ENCODE peak calls at places on chromosomes 7 and 10, in ten cellular contexts. G, Z, R, T, Y, M, H, J, U and D are unnamed samples.

GRCh38 chr10:51602326-51602725 is 97.1 kb downstream of the CSTF2T start:
- DNase-seq in U (no peak), H (no peak), Z (peak; percentile 12), Y (no peak), M (no peak), R (no peak), T (no peak), G (no peak), J (no peak), D (no peak)

GRCh38 chr7:157819517-157819807 is 482.7 kb downstream of the DNAJB6 start:
- DNase-seq in Z (no peak), J (no peak), M (no peak), H (no peak), R (no peak), U (no peak), Y (no peak), T (no peak), G (no peak), D (no peak)

GRCh38 chr10:98555011-98555619 is 108.4 kb upstream of the HPS1 start:
- DNase-seq in G (no peak), J (no peak), R (no peak), Z (no peak), U (no peak), M (no peak), Y (no peak), T (no peak), H (no peak), D (no peak)

GRCh38 chr10:57664815-57665214 is 602.9 kb downstream of the IPMK start:
- DNase-seq in J (no peak), U (no peak), Z (peak; percentile 4), T (no peak), M (no peak), R (no peak), G (no peak), H (no peak), Y (no peak), D (no peak)

GRCh38 chr7:32062150-32062549 is 8.1 kb downstream of the PDE1C start:
- DNase-seq in U (no peak), M (peak; percentile 62), G (peak; percentile 91), Z (peak; percentile 7), H (peak; percentile 78), T (peak; percentile 42), J (peak; percentile 33), R (no peak), Y (peak; percentile 27), D (no peak)

GRCh38 chr7:55074008-55074499 is 55.2 kb downstream of the EGFR start:
- DNase-seq in M (no peak), Z (peak; percentile 75), T (no peak), U (peak; percentile 78), G (peak; percentile 93), H (peak; percentile 98), J (no peak), Y (no peak), R (peak; percentile 32), D (peak; percentile 50)

GRCh38 chr10:4693967-4694366 is 132.0 kb upstream of the AKR1E2 start:
- DNase-seq in U (no peak), Z (peak; percentile 14), T (no peak), Y (no peak), J (no peak), R (no peak), G (no peak), M (no peak), H (no peak), D (no peak)

GRCh38 chr7:142583424-142583823 is 165.8 kb upstream of the PRSS1 start:
- DNase-seq in R (no peak), H (peak; percentile 77), G (peak; percentile 33), Z (peak; percentile 53), Y (no peak), M (no peak), J (no peak), T (no peak), U (peak; percentile 68), D (peak; percentile 23)

GRCh38 chr7:133353775-133354174 is 100.9 kb downstream of the EXOC4 start:
- DNase-seq in J (no peak), R (no peak), U (no peak), Z (no peak), T (no peak), H (no peak), M (no peak), Y (no peak), G (no peak), D (no peak)

GRCh38 chr7:133352430-133352829 is 99.6 kb downstream of the EXOC4 start:
- DNase-seq in T (no peak), Z (no peak), U (no peak), G (no peak), R (no peak), M (no peak), H (no peak), Y (no peak), J (no peak), D (no peak)

GRCh38 chr7:133354546-133355324 is 101.9 kb downstream of the EXOC4 start:
- DNase-seq in M (no peak), G (no peak), J (no peak), H (no peak), R (no peak), Y (no peak), U (no peak), T (no peak), Z (peak; percentile 50), D (no peak)

GRCh38 chr7:133355822-133356221 is 102.9 kb downstream of the EXOC4 start:
- DNase-seq in U (no peak), J (no peak), G (no peak), Y (no peak), M (no peak), R (no peak), Z (no peak), T (no peak), H (no peak), D (no peak)

DNA sequence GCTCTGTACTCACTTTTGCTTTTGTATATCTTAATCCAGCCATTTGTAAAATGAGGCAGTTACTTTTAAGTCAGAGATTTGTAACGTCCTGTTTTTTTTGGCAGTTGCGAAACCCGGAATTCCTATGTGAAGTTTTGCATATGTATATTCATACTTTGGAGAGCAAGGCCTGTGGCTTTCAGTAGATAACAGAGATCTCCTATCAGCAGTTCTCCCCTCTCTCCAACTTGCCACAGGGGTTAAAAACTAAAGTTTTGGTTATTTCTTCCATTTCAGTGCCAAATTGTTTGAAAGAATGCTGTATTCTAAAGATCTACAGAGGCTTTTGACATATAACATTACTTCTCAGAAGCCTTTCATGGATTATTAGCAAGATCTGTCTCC is 102.4 kb downstream of the EXOC4 start:
- DNase-seq in U (no peak), Y (no peak), Z (peak; percentile 77), J (no peak), T (no peak), M (no peak), G (no peak), H (no peak), R (no peak), D (no peak)
- TF ChIP-seq CTCF in U (no peak), Y (no peak), Z (no peak), J (no peak), T (no peak), M (no peak), G (no peak), H (no peak), R (no peak), D (no peak)

DNA sequence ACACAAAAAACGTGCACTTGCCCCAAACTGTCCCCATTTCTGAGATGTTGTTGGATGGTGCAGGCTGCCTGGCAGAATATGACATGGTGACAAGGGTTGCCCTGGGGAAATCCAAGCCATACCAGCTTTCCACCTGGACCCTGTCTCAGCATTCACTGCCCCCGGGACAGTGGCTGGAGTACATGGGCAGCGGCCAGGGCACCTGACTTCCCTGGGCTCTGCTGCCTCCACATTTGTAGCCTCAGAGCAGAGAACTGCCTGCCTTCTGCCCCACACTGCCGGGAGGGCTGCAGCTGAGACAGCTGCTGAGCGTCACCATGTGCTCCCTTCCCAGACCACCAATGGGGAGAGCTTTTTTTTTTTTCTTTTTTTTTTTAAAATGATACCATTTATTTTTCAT is 222.9 kb upstream of the ZNF32 start:
- DNase-seq in R (no peak), H (no peak), M (no peak), J (no peak), Z (no peak), U (no peak), G (no peak), Y (no peak), T (no peak), D (no peak)
- TF ChIP-seq CTCF in R (no peak), H (no peak), M (no peak), J (no peak), Z (no peak), U (no peak), G (no peak), Y (no peak), T (no peak), D (no peak)

GRCh38 chr7:18053177-18053928 is 25.7 kb upstream of the PRPS1L1 start:
- DNase-seq in J (no peak), U (no peak), T (no peak), Y (no peak), Z (no peak), G (no peak), M (no peak), R (no peak), H (no peak), D (no peak)

GRCh38 chr7:18045171-18045570 is 17.5 kb upstream of the PRPS1L1 start:
- DNase-seq in H (no peak), T (no peak), M (no peak), U (no peak), Y (no peak), Z (no peak), R (no peak), J (no peak), G (no peak), D (no peak)

GRCh38 chr7:18049262-18049661 is 21.6 kb upstream of the PRPS1L1 start:
- DNase-seq in G (no peak), H (no peak), J (no peak), M (no peak), Y (no peak), U (no peak), T (no peak), R (no peak), Z (no peak), D (no peak)
- TF ChIP-seq CTCF in G (no peak), H (no peak), J (no peak), M (no peak), Y (no peak), U (no peak), T (no peak), R (no peak), Z (no peak), D (no peak)

DNA sequence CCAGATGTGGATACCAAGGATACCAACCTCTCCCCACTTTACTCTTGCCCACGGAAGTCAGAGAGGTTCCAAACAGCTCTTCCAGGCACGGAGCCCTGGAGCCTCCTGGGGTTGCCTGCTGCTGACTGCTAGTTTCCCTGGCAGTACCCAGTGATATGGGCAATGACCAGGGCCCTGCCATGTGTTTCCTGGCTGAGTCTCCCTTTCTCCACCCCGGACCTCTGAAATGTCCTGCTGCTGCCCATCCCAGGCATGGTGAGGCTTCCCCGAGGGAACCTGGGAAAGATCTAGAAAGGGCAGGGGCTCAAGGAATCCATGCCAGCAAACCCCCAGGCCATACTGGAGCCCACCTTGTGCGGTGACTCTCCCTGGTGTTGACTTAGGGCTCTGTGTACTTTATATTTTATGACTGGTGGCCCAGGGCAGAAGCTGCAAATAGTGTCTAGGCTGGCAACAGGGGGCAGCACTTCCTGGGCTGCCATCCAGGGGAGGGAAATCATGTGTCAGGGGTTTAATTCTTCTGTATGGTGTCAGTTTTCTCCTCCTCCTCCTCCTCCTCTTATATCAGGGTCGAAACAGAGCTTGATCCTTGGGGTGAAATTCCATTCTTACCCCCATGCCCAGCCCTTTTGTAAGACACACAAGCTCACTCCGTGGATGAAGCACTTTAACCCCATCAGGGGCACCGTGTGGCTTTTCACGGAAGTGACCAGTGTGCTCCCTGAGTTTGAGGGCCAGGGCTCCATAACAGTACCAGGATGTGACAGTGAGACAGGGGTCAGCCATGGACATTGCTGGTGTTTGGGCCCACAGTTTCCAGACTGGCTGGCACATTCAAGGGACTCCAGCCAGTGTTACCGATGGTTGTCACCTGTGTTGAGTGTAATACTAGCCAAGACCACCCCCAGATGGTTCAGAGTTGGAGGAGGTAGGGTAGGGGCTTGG is 62.4 kb upstream of the GDF10 start:
- DNase-seq in R (no peak), Y (no peak), T (no peak), U (no peak), Z (no peak), J (peak; percentile 4), M (no peak), H (no peak), G (no peak), D (no peak)
- TF ChIP-seq CTCF in R (no peak), Y (no peak), T (no peak), U (peak; percentile 15), Z (no peak), J (no peak), M (no peak), H (no peak), G (no peak), D (no peak)